ENCODE peak calls at places on chromosomes 7 and 10, in eight cellular contexts. One of them, this sample, is unnamed.

GRCh38 chr10:98041352-98042043 is 11.1 kb upstream of the CRTAC1 start:
- DNase-seq in retina: peak
- DNase-seq in NCI-H1092: peak
- DNase-seq in fibroblast of pulmonary artery: peak
- DNase-seq in progenitor cell of endocrine pancreas: peak
- DNase-seq in fibroblast of the aortic adventitia: peak
- DNase-seq in Peyer's patch: peak
- DNase-seq in islet precursor cell: peak
- DNase-seq in this sample: peak

GRCh38 chr7:31782411-31782991 is 95.5 kb downstream of the PPP1R17 start:
- DNase-seq in retina: peak
- DNase-seq in NCI-H1092: peak
- DNase-seq in fibroblast of pulmonary artery: peak
- DNase-seq in progenitor cell of endocrine pancreas: no peak
- DNase-seq in fibroblast of the aortic adventitia: peak
- DNase-seq in Peyer's patch: peak
- DNase-seq in islet precursor cell: no peak
- DNase-seq in this sample: no peak

GRCh38 chr10:132488231-132488821 is 49.3 kb upstream of the INPP5A start:
- DNase-seq in retina: no peak
- DNase-seq in NCI-H1092: no peak
- DNase-seq in fibroblast of pulmonary artery: no peak
- DNase-seq in progenitor cell of endocrine pancreas: peak
- DNase-seq in fibroblast of the aortic adventitia: no peak
- DNase-seq in Peyer's patch: no peak
- DNase-seq in islet precursor cell: no peak
- DNase-seq in this sample: no peak

GRCh38 chr10:16843252-16843870 is 26.1 kb upstream of the RSU1 start:
- DNase-seq in retina: peak
- DNase-seq in NCI-H1092: peak
- DNase-seq in fibroblast of pulmonary artery: peak
- DNase-seq in progenitor cell of endocrine pancreas: no peak
- DNase-seq in fibroblast of the aortic adventitia: peak
- DNase-seq in Peyer's patch: no peak
- DNase-seq in islet precursor cell: no peak
- DNase-seq in this sample: no peak

GRCh38 chr10:122139226-122139625 is 131.9 kb upstream of the BTBD16 start:
- DNase-seq in retina: peak
- DNase-seq in NCI-H1092: no peak
- DNase-seq in fibroblast of pulmonary artery: no peak
- DNase-seq in progenitor cell of endocrine pancreas: no peak
- DNase-seq in fibroblast of the aortic adventitia: no peak
- DNase-seq in Peyer's patch: no peak
- DNase-seq in islet precursor cell: no peak
- DNase-seq in this sample: no peak

GRCh38 chr10:133474833-133475734 is 21.3 kb downstream of the SCART1 start:
- DNase-seq in retina: no peak
- DNase-seq in NCI-H1092: no peak
- DNase-seq in fibroblast of pulmonary artery: no peak
- DNase-seq in progenitor cell of endocrine pancreas: no peak
- DNase-seq in fibroblast of the aortic adventitia: no peak
- DNase-seq in Peyer's patch: no peak
- DNase-seq in islet precursor cell: no peak
- DNase-seq in this sample: no peak

GRCh38 chr7:139776486-139777303 is 1.1 kb downstream of the HIPK2 start:
- DNase-seq in retina: peak
- DNase-seq in NCI-H1092: peak
- DNase-seq in fibroblast of pulmonary artery: peak
- DNase-seq in progenitor cell of endocrine pancreas: peak
- DNase-seq in fibroblast of the aortic adventitia: peak
- DNase-seq in Peyer's patch: peak
- DNase-seq in islet precursor cell: no peak
- DNase-seq in this sample: peak

GRCh38 chr7:30510124-30511074 is 5.8 kb upstream of the GGCT start:
- DNase-seq in retina: no peak
- DNase-seq in NCI-H1092: no peak
- DNase-seq in fibroblast of pulmonary artery: peak
- DNase-seq in progenitor cell of endocrine pancreas: no peak
- DNase-seq in fibroblast of the aortic adventitia: peak
- DNase-seq in Peyer's patch: peak
- DNase-seq in islet precursor cell: no peak
- DNase-seq in this sample: peak

GRCh38 chr7:20785211-20786048 is 1.3 kb downstream of the SP8 start:
- DNase-seq in retina: peak
- DNase-seq in NCI-H1092: peak
- DNase-seq in fibroblast of pulmonary artery: no peak
- DNase-seq in progenitor cell of endocrine pancreas: no peak
- DNase-seq in fibroblast of the aortic adventitia: no peak
- DNase-seq in Peyer's patch: no peak
- DNase-seq in islet precursor cell: peak
- DNase-seq in this sample: no peak

GRCh38 chr10:20005638-20006037 is 189.4 kb downstream of the PLXDC2 start:
- DNase-seq in retina: no peak
- DNase-seq in NCI-H1092: no peak
- DNase-seq in fibroblast of pulmonary artery: no peak
- DNase-seq in progenitor cell of endocrine pancreas: no peak
- DNase-seq in fibroblast of the aortic adventitia: no peak
- DNase-seq in Peyer's patch: no peak
- DNase-seq in islet precursor cell: no peak
- DNase-seq in this sample: no peak

GRCh38 chr7:155183655-155184054 is 113.5 kb downstream of the HTR5A start:
- DNase-seq in retina: no peak
- DNase-seq in NCI-H1092: no peak
- DNase-seq in fibroblast of pulmonary artery: no peak
- DNase-seq in progenitor cell of endocrine pancreas: no peak
- DNase-seq in fibroblast of the aortic adventitia: no peak
- DNase-seq in Peyer's patch: no peak
- DNase-seq in islet precursor cell: peak
- DNase-seq in this sample: no peak

GRCh38 chr7:92763636-92764423 is 72.5 kb downstream of the CDK6 start:
- DNase-seq in retina: no peak
- DNase-seq in NCI-H1092: no peak
- DNase-seq in fibroblast of pulmonary artery: peak
- DNase-seq in progenitor cell of endocrine pancreas: no peak
- DNase-seq in fibroblast of the aortic adventitia: peak
- DNase-seq in Peyer's patch: no peak
- DNase-seq in islet precursor cell: peak
- DNase-seq in this sample: peak

GRCh38 chr7:143305423-143306070 is 10.4 kb upstream of the CLCN1 start:
- DNase-seq in retina: peak
- DNase-seq in NCI-H1092: no peak
- DNase-seq in fibroblast of pulmonary artery: peak
- DNase-seq in progenitor cell of endocrine pancreas: peak
- DNase-seq in fibroblast of the aortic adventitia: peak
- DNase-seq in Peyer's patch: peak
- DNase-seq in islet precursor cell: peak
- DNase-seq in this sample: peak

GRCh38 chr7:151078233-151079040 is 2.2 kb downstream of the FASTK start:
- DNase-seq in retina: no peak
- DNase-seq in NCI-H1092: no peak
- DNase-seq in fibroblast of pulmonary artery: no peak
- DNase-seq in progenitor cell of endocrine pancreas: no peak
- DNase-seq in fibroblast of the aortic adventitia: peak
- DNase-seq in Peyer's patch: no peak
- DNase-seq in islet precursor cell: peak
- DNase-seq in this sample: no peak

GRCh38 chr7:130486114-130486962 is 5.5 kb upstream of the MEST start:
- DNase-seq in retina: peak
- DNase-seq in NCI-H1092: peak
- DNase-seq in fibroblast of pulmonary artery: no peak
- DNase-seq in progenitor cell of endocrine pancreas: peak
- DNase-seq in fibroblast of the aortic adventitia: no peak
- DNase-seq in Peyer's patch: peak
- DNase-seq in islet precursor cell: peak
- DNase-seq in this sample: peak

GRCh38 chr10:47030191-47030698 is 119.0 kb downstream of the PTPN20 start:
- DNase-seq in retina: no peak
- DNase-seq in NCI-H1092: no peak
- DNase-seq in fibroblast of pulmonary artery: no peak
- DNase-seq in progenitor cell of endocrine pancreas: no peak
- DNase-seq in fibroblast of the aortic adventitia: no peak
- DNase-seq in Peyer's patch: no peak
- DNase-seq in islet precursor cell: peak
- DNase-seq in this sample: no peak

GRCh38 chr10:92494522-92494921 is 79.4 kb downstream of the IDE start:
- DNase-seq in retina: no peak
- DNase-seq in NCI-H1092: no peak
- DNase-seq in fibroblast of pulmonary artery: peak
- DNase-seq in progenitor cell of endocrine pancreas: no peak
- DNase-seq in fibroblast of the aortic adventitia: no peak
- DNase-seq in Peyer's patch: no peak
- DNase-seq in islet precursor cell: no peak
- DNase-seq in this sample: no peak

GRCh38 chr7:83691095-83691494 is 42.2 kb upstream of the SEMA3E start:
- DNase-seq in retina: no peak
- DNase-seq in NCI-H1092: no peak
- DNase-seq in fibroblast of pulmonary artery: no peak
- DNase-seq in progenitor cell of endocrine pancreas: no peak
- DNase-seq in fibroblast of the aortic adventitia: no peak
- DNase-seq in Peyer's patch: no peak
- DNase-seq in islet precursor cell: no peak
- DNase-seq in this sample: no peak

GRCh38 chr7:155953501-155953778 is 141.2 kb upstream of the SHH start:
- DNase-seq in retina: no peak
- DNase-seq in NCI-H1092: no peak
- DNase-seq in fibroblast of pulmonary artery: no peak
- DNase-seq in progenitor cell of endocrine pancreas: no peak
- DNase-seq in fibroblast of the aortic adventitia: no peak
- DNase-seq in Peyer's patch: no peak
- DNase-seq in islet precursor cell: no peak
- DNase-seq in this sample: no peak

GRCh38 chr7:91600112-91600511 is 280.4 kb downstream of the MTERF1 start:
- DNase-seq in retina: no peak
- DNase-seq in NCI-H1092: no peak
- DNase-seq in fibroblast of pulmonary artery: no peak
- DNase-seq in progenitor cell of endocrine pancreas: no peak
- DNase-seq in fibroblast of the aortic adventitia: no peak
- DNase-seq in Peyer's patch: no peak
- DNase-seq in islet precursor cell: no peak
- DNase-seq in this sample: no peak

GRCh38 chr10:86366033-86366901 is at the start of gene GRID1:
- DNase-seq in retina: peak
- DNase-seq in NCI-H1092: no peak
- DNase-seq in fibroblast of pulmonary artery: no peak
- DNase-seq in progenitor cell of endocrine pancreas: peak
- DNase-seq in fibroblast of the aortic adventitia: no peak
- DNase-seq in Peyer's patch: peak
- DNase-seq in islet precursor cell: peak
- DNase-seq in this sample: no peak

This sample was measured in colonic mucosa.